ENCODE peak calls at places on chromosomes 2 and 18, in four cellular contexts. One of them, this sample, is unnamed.

GRCh38 chr2:105797298-105797819 is 52.6 kb downstream of the NCK2 start:
- DNase-seq in GM04504: peak
- DNase-seq in left cardiac atrium: no peak
- DNase-seq in CD4-positive, CD25-positive, alpha-beta regulatory T cell: no peak
- DNase-seq in this sample: no peak

GRCh38 chr2:196291873-196292800 is 120.8 kb upstream of the STK17B start:
- DNase-seq in left cardiac atrium: no peak
- DNase-seq in CD4-positive, CD25-positive, alpha-beta regulatory T cell: no peak
- DNase-seq in GM04504: no peak
- DNase-seq in this sample: no peak

GRCh38 chr2:65576861-65577601 is 144.6 kb upstream of the SPRED2 start:
- DNase-seq in CD4-positive, CD25-positive, alpha-beta regulatory T cell: no peak
- DNase-seq in left cardiac atrium: no peak
- DNase-seq in GM04504: peak
- DNase-seq in this sample: no peak

GRCh38 chr18:55477537-55478300 is 110.3 kb downstream of the TCF4 start:
- DNase-seq in CD4-positive, CD25-positive, alpha-beta regulatory T cell: no peak
- DNase-seq in GM04504: no peak
- DNase-seq in left cardiac atrium: peak
- DNase-seq in this sample: no peak

GRCh38 chr2:121382744-121383143 is 97.7 kb upstream of the TFCP2L1 start:
- DNase-seq in left cardiac atrium: no peak
- DNase-seq in CD4-positive, CD25-positive, alpha-beta regulatory T cell: no peak
- DNase-seq in GM04504: no peak
- DNase-seq in this sample: no peak

GRCh38 chr2:202064206-202064880 is 8.7 kb upstream of the KIAA2012 start:
- DNase-seq in GM04504: peak
- DNase-seq in CD4-positive, CD25-positive, alpha-beta regulatory T cell: no peak
- DNase-seq in left cardiac atrium: peak
- DNase-seq in this sample: no peak

GRCh38 chr2:5877360-5877759 is 185.2 kb downstream of the SOX11 start:
- DNase-seq in GM04504: no peak
- DNase-seq in left cardiac atrium: no peak
- DNase-seq in CD4-positive, CD25-positive, alpha-beta regulatory T cell: no peak
- DNase-seq in this sample: no peak

GRCh38 chr2:104938226-104938941 is 84.5 kb downstream of the POU3F3 start:
- DNase-seq in left cardiac atrium: no peak
- DNase-seq in GM04504: no peak
- DNase-seq in CD4-positive, CD25-positive, alpha-beta regulatory T cell: no peak
- DNase-seq in this sample: no peak

GRCh38 chr2:5474716-5475115 is 217.5 kb upstream of the SOX11 start:
- DNase-seq in left cardiac atrium: no peak
- DNase-seq in GM04504: no peak
- DNase-seq in CD4-positive, CD25-positive, alpha-beta regulatory T cell: no peak
- DNase-seq in this sample: no peak

GRCh38 chr2:69099541-69099940 is 86.6 kb downstream of the ANTXR1 start:
- DNase-seq in CD4-positive, CD25-positive, alpha-beta regulatory T cell: no peak
- DNase-seq in GM04504: no peak
- DNase-seq in left cardiac atrium: no peak
- DNase-seq in this sample: no peak

GRCh38 chr2:215712850-215713230 is 277.0 kb upstream of the FN1 start:
- DNase-seq in GM04504: no peak
- DNase-seq in CD4-positive, CD25-positive, alpha-beta regulatory T cell: no peak
- DNase-seq in left cardiac atrium: no peak
- DNase-seq in this sample: no peak

GRCh38 chr2:178484245-178485041 is 4.2 kb downstream of the PLEKHA3 start:
- DNase-seq in left cardiac atrium: peak
- DNase-seq in GM04504: no peak
- DNase-seq in CD4-positive, CD25-positive, alpha-beta regulatory T cell: no peak
- DNase-seq in this sample: peak

GRCh38 chr18:11405804-11406203 is 203.6 kb upstream of the SLC35G4 start:
- DNase-seq in GM04504: no peak
- DNase-seq in CD4-positive, CD25-positive, alpha-beta regulatory T cell: no peak
- DNase-seq in left cardiac atrium: no peak
- DNase-seq in this sample: no peak

GRCh38 chr2:242085941-242086621 is 216.6 kb downstream of the RTP5 start:
- DNase-seq in left cardiac atrium: peak
- DNase-seq in GM04504: no peak
- DNase-seq in CD4-positive, CD25-positive, alpha-beta regulatory T cell: no peak
- DNase-seq in this sample: peak

GRCh38 chr2:112623913-112624777 is 21.6 kb upstream of the SLC20A1 start:
- DNase-seq in CD4-positive, CD25-positive, alpha-beta regulatory T cell: peak
- DNase-seq in GM04504: peak
- DNase-seq in left cardiac atrium: peak
- DNase-seq in this sample: peak

GRCh38 chr2:42117923-42118758 is 51.0 kb upstream of the EML4 start:
- DNase-seq in left cardiac atrium: no peak
- DNase-seq in GM04504: no peak
- DNase-seq in CD4-positive, CD25-positive, alpha-beta regulatory T cell: no peak
- DNase-seq in this sample: no peak

This sample was measured in sigmoid colon.